ENCODE peak calls at places on chromosomes 6 and 20, in four cellular contexts. T is body of pancreas, R is cardiac muscle cell, P is GM06990. E is an unnamed sample.

GRCh38 chr6:169141706-169142705 is 111.6 kb downstream of the THBS2 start:
- DNase-seq in T (no peak), R (no peak), P (no peak), E (no peak)

GRCh38 chr6:33980176-33980805 is 165.6 kb downstream of the GRM4 start:
- DNase-seq in T (no peak), P (no peak), R (no peak), E (no peak)

GRCh38 chr6:112286010-112286409 is 31.6 kb upstream of the LAMA4 start:
- DNase-seq in R (no peak), P (peak; percentile 2), T (no peak), E (no peak)

GRCh38 chr20:45459606-45460005 is 9.9 kb upstream of the WFDC2 start:
- DNase-seq in R (no peak), T (no peak), P (no peak), E (no peak)

GRCh38 chr6:34021001-34021838 is 124.7 kb downstream of the GRM4 start:
- DNase-seq in R (no peak), P (no peak), T (no peak), E (no peak)

GRCh38 chr6:51021171-51021570 is 202.5 kb downstream of the TFAP2B start:
- DNase-seq in R (no peak), T (no peak), P (no peak), E (no peak)

GRCh38 chr20:63223121-63223825 is 7.3 kb upstream of the YTHDF1 start:
- DNase-seq in P (no peak), T (peak; percentile 48), R (peak; percentile 62), E (peak; percentile 66)

GRCh38 chr20:15561707-15562106 is 1011.5 kb downstream of the KIF16B start:
- DNase-seq in T (no peak), P (no peak), R (peak; percentile 8), E (no peak)

GRCh38 chr6:145199961-145200360 is 535.4 kb downstream of the EPM2A start:
- DNase-seq in T (no peak), R (no peak), P (no peak), E (no peak)

GRCh38 chr6:27091661-27092315 is 155.7 kb upstream of the PRSS16 start:
- DNase-seq in T (no peak), R (peak; percentile 49), P (peak; percentile 77), E (peak; percentile 52)

GRCh38 chr6:64330694-64331309 is 695.2 kb downstream of the PHF3 start:
- DNase-seq in R (peak; percentile 83), T (peak; percentile 78), P (no peak), E (no peak)

GRCh38 chr6:101117397-101118185 is 236.5 kb upstream of the ASCC3 start:
- DNase-seq in P (no peak), R (peak; percentile 41), T (no peak), E (no peak)

GRCh38 chr6:69735029-69735428 is 61.8 kb downstream of the LMBRD1 start:
- DNase-seq in R (no peak), P (no peak), T (no peak), E (no peak)

GRCh38 chr6:137051790-137052472 is 7.2 kb upstream of the IL20RA start:
- DNase-seq in R (peak; percentile 34), T (no peak), P (no peak), E (no peak)

GRCh38 chr6:126548301-126548700 is 208.4 kb downstream of the CENPW start:
- DNase-seq in R (no peak), T (no peak), P (no peak), E (no peak)

GRCh38 chr6:155117266-155117665 is 122.2 kb downstream of the TIAM2 start:
- DNase-seq in T (no peak), R (no peak), P (no peak), E (no peak)

GRCh38 chr20:63754008-63754407 is 14.4 kb downstream of the SLC2A4RG start:
- DNase-seq in T (no peak), P (no peak), R (peak; percentile 66), E (no peak)

GRCh38 chr6:110609101-110609500 is 132.7 kb upstream of the SLC22A16 start:
- DNase-seq in P (no peak), T (no peak), R (no peak), E (no peak)

GRCh38 chr20:23637282-23638221 is at the start of gene CST3:
- DNase-seq in P (peak; percentile 79), R (peak; percentile 85), T (peak; percentile 86), E (peak; percentile 90)

GRCh38 chr6:125839471-125839870 is 48.7 kb downstream of the NCOA7 start:
- DNase-seq in R (no peak), T (no peak), P (no peak), E (no peak)

GRCh38 chr6:145276746-145277145 is 458.6 kb downstream of the EPM2A start:
- DNase-seq in R (no peak), P (no peak), T (no peak), E (no peak)

GRCh38 chr6:56902551-56903464 is 52.1 kb upstream of the BEND6 start:
- DNase-seq in P (no peak), T (no peak), R (peak; percentile 34), E (peak; percentile 45)

GRCh38 chr6:44593539-44593944 is 206.0 kb downstream of the CDC5L start:
- DNase-seq in R (peak; percentile 80), P (no peak), T (peak; percentile 21), E (peak; percentile 53)

DNA sequence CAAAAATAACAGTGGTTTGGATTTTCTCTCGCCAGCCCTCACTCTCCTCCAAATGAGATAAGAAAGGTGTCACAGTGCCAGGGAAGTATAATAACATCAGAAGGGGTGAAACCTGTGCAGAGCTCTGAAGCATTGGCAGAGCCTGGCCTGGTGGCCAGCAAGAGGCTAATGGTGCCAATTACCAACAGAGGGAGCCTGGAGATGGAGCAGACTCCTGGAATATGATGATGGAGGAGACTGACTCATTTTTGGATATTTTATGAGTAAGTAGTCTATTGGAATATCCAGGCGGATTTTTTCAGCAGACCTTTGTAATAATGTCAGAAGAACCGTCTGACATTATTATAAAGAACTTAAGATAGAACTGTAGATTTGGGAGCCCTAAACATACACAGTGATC is 442.6 kb upstream of the MARCKS start:
- DNase-seq in P (no peak), T (peak; percentile 57), R (peak; percentile 36), E (no peak)
- TF ChIP-seq CTCF in P (no peak), T (peak; percentile 50), R (peak; percentile 71), E (no peak)

GRCh38 chr20:3103369-3104032 is 19.0 kb upstream of the AVP start:
- DNase-seq in T (no peak), P (no peak), R (no peak), E (no peak)
- TF ChIP-seq CTCF in T (no peak), P (no peak), R (no peak), E (no peak)

DNA sequence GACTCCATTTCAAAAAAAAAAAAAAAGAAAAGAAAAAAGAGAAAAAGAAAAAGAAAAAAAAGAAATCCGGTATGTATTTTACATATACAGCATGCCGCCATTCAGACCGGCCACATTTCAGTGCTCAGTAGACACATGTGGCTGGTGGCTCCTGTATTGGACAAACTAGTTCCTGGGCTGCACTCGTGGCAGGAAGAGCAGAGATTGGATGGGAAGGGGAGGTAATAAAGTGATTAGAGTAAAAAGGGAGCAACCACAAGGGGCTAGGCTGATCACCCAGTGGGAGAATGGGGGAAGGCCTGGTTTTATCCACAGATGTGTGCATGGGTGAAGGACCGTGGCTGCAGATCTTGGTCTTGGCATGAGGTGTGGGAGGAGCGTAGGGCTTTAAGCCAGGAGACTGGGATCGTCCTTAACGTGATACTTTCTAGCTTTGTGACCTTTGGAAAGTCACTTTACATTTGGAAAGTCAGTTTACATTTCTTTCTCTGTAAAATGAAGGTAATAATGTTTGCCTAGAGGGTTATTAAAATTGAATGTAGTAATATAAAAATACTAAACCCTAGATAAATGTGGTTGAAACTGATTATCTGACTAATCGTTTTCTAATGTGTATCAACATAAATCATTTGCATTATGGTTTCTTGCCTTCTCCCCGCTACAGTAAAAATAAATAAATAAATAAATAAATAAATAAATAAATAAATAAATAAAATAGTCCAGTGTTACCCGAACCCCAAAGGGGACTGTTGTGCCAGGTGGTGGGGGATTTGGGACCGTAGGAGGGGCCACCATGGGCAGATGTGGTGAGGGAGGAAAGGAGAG is 869 bp upstream of the TRIM15 start:
- DNase-seq in R (no peak), T (no peak), P (no peak), E (no peak)
- TF ChIP-seq CTCF in R (no peak), T (no peak), P (no peak), E (no peak)

GRCh38 chr6:102793752-102794151 is 1400.2 kb downstream of the GRIK2 start:
- DNase-seq in P (no peak), T (no peak), R (no peak), E (no peak)

GRCh38 chr6:102799051-102799450 is 1405.5 kb downstream of the GRIK2 start:
- DNase-seq in T (no peak), R (no peak), P (no peak), E (no peak)

GRCh38 chr6:102798631-102799030 is 1405.1 kb downstream of the GRIK2 start:
- DNase-seq in P (no peak), R (peak; percentile 52), T (no peak), E (no peak)
- TF ChIP-seq CTCF in P (no peak), R (no peak), T (no peak), E (no peak)

DNA sequence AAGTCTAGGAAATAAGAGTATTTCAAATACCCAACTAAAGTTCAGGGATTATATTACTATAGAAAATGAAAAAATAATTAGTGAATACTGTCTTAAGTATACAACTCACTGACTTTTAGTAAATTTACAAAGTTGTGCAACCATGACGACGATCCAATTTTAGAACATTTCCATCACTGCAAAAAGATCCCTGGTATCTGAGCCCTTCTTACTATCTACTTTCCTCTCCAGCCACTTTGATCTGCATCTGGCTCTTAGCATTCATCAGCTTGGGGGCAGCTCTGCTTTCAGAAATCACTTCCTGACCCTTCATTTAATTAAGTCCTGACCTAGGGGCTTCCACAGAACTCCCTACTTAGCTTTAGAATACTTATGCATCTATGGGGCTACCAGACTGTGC is 38.2 kb upstream of the RBL1 start:
- DNase-seq in R (peak; percentile 47), P (no peak), T (no peak), E (no peak)
- TF ChIP-seq CTCF in R (no peak), P (no peak), T (no peak), E (no peak)

GRCh38 chr6:4021133-4021861 is 57.6 kb downstream of the FAM217A start:
- DNase-seq in P (peak; percentile 90), T (peak; percentile 93), R (peak; percentile 98), E (peak; percentile 83)
- TF ChIP-seq CTCF in P (peak; percentile 31), T (peak; percentile 26), R (peak; percentile 43), E (peak; percentile 58)

GRCh38 chr6:162251257-162251656 is 476.3 kb downstream of the PRKN start:
- DNase-seq in P (no peak), R (no peak), T (peak; percentile 22), E (no peak)
- TF ChIP-seq CTCF in P (no peak), R (peak; percentile 21), T (no peak), E (no peak)